ENCODE peak calls at places on chromosome 9, in five cellular contexts. S, U, V, D and R are unnamed samples. For H3K4me1, the result is how much of the 10 kb centered on the place peaks cover.

GRCh38 chr9:2623046-2623865 is 1.7 kb downstream of the VLDLR start:
- DNase-seq in S (peak), U (peak), V (no peak), D (peak), R (peak)

GRCh38 chr9:121201045-121201737 is 478 bp downstream of the RAB14 start:
- DNase-seq in S (peak), U (peak), V (no peak), D (no peak), R (peak)

GRCh38 chr9:11402621-11403020 is 789.8 kb upstream of the PTPRD start:
- DNase-seq in S (no peak), U (no peak), V (no peak), D (no peak), R (no peak)

GRCh38 chr9:32387256-32387655 is 2.8 kb downstream of the ACO1 start:
- DNase-seq in S (no peak), U (peak), V (no peak), D (no peak), R (no peak)

GRCh38 chr9:35935261-35935660 is 22.7 kb downstream of the OR2S2 start:
- DNase-seq in S (no peak), U (peak), V (no peak), D (no peak), R (no peak)

GRCh38 chr9:106954974-106955850 is 92.2 kb downstream of the ZNF462 start:
- DNase-seq in S (no peak), U (no peak), V (no peak), D (no peak), R (no peak)

GRCh38 chr9:107224252-107224651 is 58.8 kb upstream of the RAD23B start:
- DNase-seq in S (no peak), U (no peak), V (no peak), D (no peak), R (no peak)

GRCh38 chr9:20683351-20684034 is 566 bp upstream of the FOCAD start:
- DNase-seq in S (peak), U (peak), V (peak), D (peak), R (no peak)

GRCh38 chr9:72292184-72292787 is 72.7 kb downstream of the ZFAND5 start:
- DNase-seq in S (no peak), U (peak), V (no peak), D (peak), R (no peak)

GRCh38 chr9:73470766-73471165 is 319.1 kb downstream of the ANXA1 start:
- DNase-seq in S (no peak), U (no peak), V (no peak), D (no peak), R (no peak)

GRCh38 chr9:100281676-100282387 is 70.9 kb downstream of the TEX10 start:
- DNase-seq in S (no peak), U (no peak), V (no peak), D (no peak), R (no peak)

GRCh38 chr9:112299514-112299913 is 33.9 kb downstream of the PTBP3 start:
- DNase-seq in S (no peak), U (peak), V (no peak), D (peak), R (no peak)

GRCh38 chr9:84615574-84615973 is 54.0 kb upstream of the NTRK2 start:
- DNase-seq in S (no peak), U (no peak), V (no peak), D (no peak), R (peak)

GRCh38 chr9:128342971-128343680 is 2.8 kb downstream of the SLC27A4 start:
- DNase-seq in S (no peak), U (no peak), V (no peak), D (no peak), R (no peak)

GRCh38 chr9:13215791-13216554 is 63.5 kb downstream of the MPDZ start:
- DNase-seq in S (no peak), U (no peak), V (no peak), D (no peak), R (no peak)

GRCh38 chr9:95237336-95237735 is 80.2 kb downstream of the FANCC start:
- DNase-seq in S (no peak), U (no peak), V (no peak), D (no peak), R (no peak)

GRCh38 chr9:76218868-76219462 is 175.3 kb downstream of the RFK start:
- DNase-seq in S (no peak), U (peak), V (no peak), D (no peak), R (peak)

GRCh38 chr9:128555180-128555721 is 2.9 kb downstream of the SPTAN1 start:
- DNase-seq in S (no peak), U (peak), V (no peak), D (peak), R (peak)

GRCh38 chr9:88077071-88077617 is 61.1 kb downstream of the SPATA31C2 start:
- DNase-seq in S (no peak), U (no peak), V (no peak), D (no peak), R (no peak)

GRCh38 chr9:969693-970309 is 6.7 kb upstream of the DMRT3 start:
- DNase-seq in S (no peak), U (no peak), V (no peak), D (no peak), R (peak)
- TF ChIP-seq CTCF in S (no peak), U (no peak), V (no peak), D (no peak), R (peak)

DNA sequence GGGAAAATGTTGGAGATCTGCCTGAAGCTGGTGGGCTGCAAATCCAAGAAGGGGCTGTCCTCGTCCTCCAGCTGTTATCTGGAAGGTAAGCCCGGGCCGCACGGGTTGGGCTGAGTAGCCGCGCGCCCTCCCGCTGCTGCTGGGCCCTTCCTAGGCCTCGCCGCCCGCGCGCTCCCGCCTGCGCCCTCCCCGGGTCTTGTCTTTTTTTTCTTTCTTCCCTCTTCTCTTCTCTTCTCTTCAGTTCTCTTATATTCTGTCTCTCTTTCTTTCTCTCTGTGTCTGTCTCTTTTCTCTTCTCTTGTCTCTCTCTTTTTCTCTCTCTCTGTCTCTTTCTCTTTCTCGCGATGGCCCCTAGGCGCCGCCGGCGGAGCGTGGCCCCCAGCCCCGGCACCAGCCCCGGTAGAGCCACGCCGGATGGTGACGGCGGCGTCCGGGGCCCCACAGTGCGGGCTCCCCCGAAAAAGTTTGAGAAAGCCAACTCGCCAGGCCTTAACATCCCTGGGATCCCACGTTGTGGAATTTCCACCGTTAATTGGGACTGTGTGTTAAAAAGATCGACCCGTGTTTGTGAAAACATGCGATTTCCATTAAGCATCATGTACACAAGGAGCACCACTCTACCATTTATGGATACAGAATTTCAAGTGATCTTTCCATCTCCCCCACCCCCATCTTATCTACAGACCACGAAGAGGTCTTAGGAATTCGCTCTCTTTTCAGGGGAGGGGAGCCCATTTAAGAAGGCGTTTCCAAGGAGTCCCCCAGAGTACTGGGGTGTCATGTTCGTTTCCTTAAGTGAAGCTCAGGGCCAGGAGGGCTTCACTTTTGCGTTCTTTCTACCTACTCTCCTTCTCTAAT is 616 bp downstream of the ABL1 start:
- DNase-seq in S (peak), U (peak), V (no peak), D (peak), R (peak)
- H3K27ac ChIP-seq in S (peak), U (peak), V (peak), D (peak), R (peak)

GRCh38 chr9:110131499-110131898 is 76.5 kb downstream of the C9orf152 start:
- DNase-seq in S (no peak), U (peak), V (no peak), D (no peak), R (no peak)
- H3K4me1 ChIP-seq in S (half or more), U (half or more), V (under half), D (half or more), R (under half)

GRCh38 chr9:15420796-15421195 is 1.9 kb upstream of the SNAPC3 start:
- DNase-seq in S (no peak), U (peak), V (no peak), D (no peak), R (no peak)

GRCh38 chr9:15417626-15418025 is 5.0 kb upstream of the SNAPC3 start:
- DNase-seq in S (no peak), U (no peak), V (no peak), D (no peak), R (peak)

GRCh38 chr9:15421532-15421931 is 1.1 kb upstream of the SNAPC3 start:
- DNase-seq in S (no peak), U (no peak), V (no peak), D (no peak), R (no peak)

GRCh38 chr9:15422355-15423327 is at the start of gene SNAPC3:
- DNase-seq in S (peak), U (peak), V (peak), D (peak), R (peak)

DNA sequence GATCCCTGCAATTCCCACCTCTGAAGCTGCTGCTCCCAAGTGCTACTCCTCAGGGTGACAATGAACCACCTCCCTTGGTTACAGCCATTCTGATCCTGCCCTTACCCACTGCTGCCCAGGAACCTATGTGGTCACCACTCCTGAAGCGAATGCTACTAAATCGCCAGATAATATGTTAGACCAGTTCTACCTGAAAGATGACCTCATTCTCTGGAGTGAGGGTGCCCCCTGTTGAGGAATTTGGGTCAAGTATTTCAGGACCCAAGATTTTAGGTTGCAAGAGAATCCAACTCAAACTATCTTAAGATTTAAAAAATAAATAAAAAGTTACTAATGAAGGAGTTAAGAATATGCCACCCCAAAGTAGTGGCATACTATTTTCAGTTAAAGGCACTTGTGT is 5.8 kb upstream of the SNAPC3 start:
- DNase-seq in S (no peak), U (peak), V (peak), D (no peak), R (peak)
- TF ChIP-seq CTCF in S (peak), U (peak), V (no peak), D (peak), R (peak)

DNA sequence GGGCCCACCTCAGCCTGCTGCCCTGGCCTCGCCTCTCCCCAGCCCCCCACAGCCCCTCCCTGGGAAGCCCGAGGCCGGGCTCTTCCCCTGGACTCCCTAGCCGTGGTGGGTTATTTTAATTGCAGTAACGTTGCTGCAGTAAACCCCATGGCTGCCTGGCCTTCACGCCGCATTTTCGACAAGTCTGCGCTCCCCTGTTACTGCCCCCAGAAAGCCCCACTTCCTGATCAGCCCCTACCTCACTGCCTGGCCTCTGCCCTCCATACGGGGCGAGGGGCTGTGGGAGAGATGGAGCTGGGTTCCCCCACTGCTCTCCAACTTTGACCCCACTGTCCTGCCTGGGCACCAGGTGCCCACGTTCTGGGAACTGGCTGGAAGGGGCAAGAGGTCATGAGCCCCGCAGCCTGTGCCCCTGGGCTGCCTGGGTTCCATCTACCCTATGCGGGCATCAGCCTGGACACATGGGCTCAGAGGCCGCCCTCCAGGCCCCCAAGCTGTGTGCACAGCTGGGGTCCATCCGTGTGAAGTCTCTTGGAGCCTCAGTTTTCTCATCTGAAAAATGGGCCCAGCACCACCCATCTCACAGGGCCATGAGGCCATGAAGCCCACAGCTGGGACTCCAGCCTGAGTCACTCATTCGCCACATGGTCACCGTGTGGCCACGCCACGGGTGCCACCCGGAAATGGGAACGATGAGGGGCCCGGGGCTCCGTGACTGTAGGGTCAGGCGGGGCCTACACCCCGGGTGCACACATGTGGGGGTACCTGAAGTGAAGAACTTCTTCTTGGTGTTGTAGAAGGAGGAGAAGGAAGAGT is 11.5 kb downstream of the EGFL7 start:
- DNase-seq in S (no peak), U (no peak), V (no peak), D (no peak), R (no peak)
- H3K27ac ChIP-seq in S (no peak), U (no peak), V (no peak), D (no peak), R (no peak)